ENCODE peak calls at places on chromosomes 2 and 18, in eight cellular contexts. C is heart left ventricle, B is tibial artery, A is GM23248, F is mesenchymal stem cell, W is fibroblast of lung, E is lower lobe of right lung, J is upper lobe of right lung. U is an unnamed sample.

GRCh38 chr18:59070181-59070912 is 69.3 kb upstream of the SEC11C start:
- DNase-seq in C (peak), B (peak), A (peak), F (peak), W (peak), E (peak), J (peak), U (peak)

GRCh38 chr2:69733338-69734039 is 8.4 kb upstream of the ANXA4 start:
- DNase-seq in C (no peak), B (no peak), A (peak), F (no peak), W (peak), E (no peak), J (no peak), U (no peak)

GRCh38 chr2:69375494-69376353 is 11.3 kb downstream of the GFPT1 start:
- DNase-seq in C (no peak), B (no peak), A (peak), F (peak), W (peak), E (no peak), J (no peak), U (peak)

GRCh38 chr2:75710220-75710576 is 517 bp downstream of the GCFC2 start:
- DNase-seq in C (no peak), B (no peak), A (no peak), F (no peak), W (no peak), E (no peak), J (no peak), U (no peak)

GRCh38 chr2:64470071-64470470 is 16.1 kb downstream of the LGALSL start:
- DNase-seq in C (no peak), B (no peak), A (no peak), F (no peak), W (no peak), E (no peak), J (no peak), U (no peak)

GRCh38 chr2:138201326-138201725 is 237.1 kb downstream of the HNMT start:
- DNase-seq in C (no peak), B (no peak), A (peak), F (peak), W (peak), E (no peak), J (no peak), U (peak)

GRCh38 chr2:144679942-144680341 is 160.0 kb upstream of the ZEB2 start:
- DNase-seq in C (no peak), B (no peak), A (no peak), F (no peak), W (no peak), E (no peak), J (no peak), U (no peak)

GRCh38 chr2:207394203-207394741 is 135.5 kb upstream of the CREB1 start:
- DNase-seq in C (no peak), B (no peak), A (peak), F (peak), W (no peak), E (no peak), J (no peak), U (peak)

GRCh38 chr2:226151157-226151556 is 648.5 kb downstream of the IRS1 start:
- DNase-seq in C (no peak), B (no peak), A (no peak), F (peak), W (peak), E (no peak), J (no peak), U (no peak)

GRCh38 chr2:28717339-28717758 is 34.3 kb upstream of the PPP1CB start:
- DNase-seq in C (peak), B (peak), A (peak), F (peak), W (peak), E (peak), J (peak), U (peak)

GRCh38 chr2:235461763-235462414 is 32.0 kb upstream of the AGAP1 start:
- DNase-seq in C (no peak), B (no peak), A (no peak), F (no peak), W (no peak), E (no peak), J (no peak), U (no peak)

GRCh38 chr2:130756041-130756720 is 841 bp downstream of the AMER3 start:
- DNase-seq in C (no peak), B (no peak), A (peak), F (no peak), W (no peak), E (no peak), J (no peak), U (peak)

DNA sequence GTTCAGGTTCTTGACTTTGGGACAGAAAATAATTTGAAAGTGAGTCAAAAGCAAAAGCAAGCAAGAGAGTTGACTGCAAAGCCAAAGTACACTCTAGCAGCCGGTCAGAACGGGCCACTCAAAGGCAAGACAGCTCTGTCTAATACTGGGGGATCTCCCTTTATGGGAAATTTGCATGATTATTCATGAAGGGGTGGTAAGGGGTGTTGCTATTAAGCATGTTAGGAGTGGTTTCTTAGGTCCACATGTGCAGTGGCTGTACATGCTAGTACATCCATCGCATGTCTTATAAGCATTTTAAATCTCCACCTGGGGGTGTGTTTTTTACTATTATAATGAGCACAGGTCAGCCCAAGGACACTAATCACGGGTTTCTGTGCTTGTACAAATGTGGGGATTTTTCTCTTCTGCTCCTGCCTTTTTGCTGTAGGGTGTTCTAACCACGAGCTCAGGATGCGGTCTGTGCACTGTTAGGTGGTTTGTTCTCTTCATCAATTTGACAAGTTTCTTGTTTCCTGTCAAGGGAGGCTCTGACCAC is 60.2 kb upstream of the SPP2 start:
- DNase-seq in C (no peak), B (no peak), A (no peak), F (no peak), W (no peak), E (no peak), J (no peak), U (no peak)
- H3K4me3 ChIP-seq in C (no peak), B (no peak), A (no peak), F (no peak), W (no peak), E (no peak), J (no peak), U (no peak)

GRCh38 chr2:190979906-190980629 is 33.9 kb downstream of the STAT1 start:
- DNase-seq in C (peak), B (peak), A (no peak), F (peak), W (peak), E (peak), J (peak), U (peak)

GRCh38 chr2:190981733-190982132 is 32.2 kb downstream of the STAT1 start:
- DNase-seq in C (no peak), B (no peak), A (no peak), F (no peak), W (no peak), E (no peak), J (no peak), U (no peak)

GRCh38 chr2:190982263-190983034 is 31.5 kb downstream of the STAT1 start:
- DNase-seq in C (no peak), B (no peak), A (no peak), F (no peak), W (no peak), E (no peak), J (no peak), U (no peak)

GRCh38 chr2:190978389-190979053 is 35.5 kb downstream of the STAT1 start:
- DNase-seq in C (no peak), B (no peak), A (peak), F (peak), W (peak), E (no peak), J (no peak), U (no peak)

GRCh38 chr2:190980630-190981214 is 33.2 kb downstream of the STAT1 start:
- DNase-seq in C (no peak), B (no peak), A (no peak), F (no peak), W (no peak), E (no peak), J (no peak), U (no peak)
- H3K27ac ChIP-seq in C (peak), B (peak), A (no peak), F (peak), W (no peak), E (peak), J (peak), U (peak)

DNA sequence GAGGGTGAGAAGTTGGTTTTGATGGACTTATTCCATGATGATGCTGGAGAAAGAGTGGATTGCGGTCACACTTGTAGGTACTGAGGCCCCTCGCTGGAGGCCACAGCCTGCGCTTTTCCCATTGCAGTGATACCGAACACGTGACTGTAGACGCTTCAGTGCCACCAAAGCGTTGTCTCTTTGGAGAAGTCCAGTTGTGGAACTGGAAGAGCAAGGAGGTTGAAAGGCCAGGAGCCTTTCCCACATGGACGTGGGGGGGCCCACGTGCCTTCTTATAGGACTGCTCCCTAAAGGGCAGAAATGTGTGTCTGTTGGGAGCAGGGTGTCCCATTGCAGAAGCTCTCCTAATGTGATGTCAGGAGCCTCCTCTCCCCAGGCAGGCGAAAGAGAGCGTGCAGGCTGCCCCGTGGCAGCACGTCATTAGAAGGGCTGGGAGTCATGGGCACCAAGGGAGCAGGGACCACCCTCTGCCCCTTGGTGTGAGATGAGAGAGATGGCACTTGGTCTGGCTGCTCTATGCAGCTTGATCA is 31.5 kb downstream of the LPIN1 start:
- DNase-seq in C (no peak), B (no peak), A (no peak), F (no peak), W (no peak), E (no peak), J (no peak), U (no peak)
- H3K4me3 ChIP-seq in C (no peak), B (no peak), A (no peak), F (no peak), W (no peak), E (no peak), J (no peak), U (no peak)

GRCh38 chr18:3367491-3368091 is 82.4 kb upstream of the TGIF1 start:
- DNase-seq in C (no peak), B (no peak), A (peak), F (no peak), W (peak), E (no peak), J (no peak), U (no peak)
- H3K27ac ChIP-seq in C (no peak), B (no peak), A (peak), F (no peak), W (no peak), E (no peak), J (no peak), U (no peak)

DNA sequence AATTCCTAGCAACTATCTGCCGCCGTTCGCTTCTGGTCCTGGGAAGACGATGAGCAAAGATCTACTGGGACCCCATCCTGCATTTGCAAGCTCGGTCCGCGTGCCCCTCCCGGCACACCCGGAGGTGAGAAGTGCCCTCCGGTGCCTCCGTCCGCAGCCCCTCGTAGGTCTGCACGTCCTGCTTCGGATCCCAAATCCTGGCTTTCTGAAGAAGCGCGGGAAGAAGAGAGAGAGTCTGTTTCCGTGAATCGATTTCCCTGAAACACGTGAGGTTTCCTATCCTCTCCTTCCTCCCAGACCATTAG is 5.0 kb upstream of the OSR1 start:
- DNase-seq in C (no peak), B (no peak), A (no peak), F (no peak), W (no peak), E (no peak), J (peak), U (no peak)
- H3K4me3 ChIP-seq in C (peak), B (peak), A (peak), F (peak), W (peak), E (peak), J (peak), U (peak)

DNA sequence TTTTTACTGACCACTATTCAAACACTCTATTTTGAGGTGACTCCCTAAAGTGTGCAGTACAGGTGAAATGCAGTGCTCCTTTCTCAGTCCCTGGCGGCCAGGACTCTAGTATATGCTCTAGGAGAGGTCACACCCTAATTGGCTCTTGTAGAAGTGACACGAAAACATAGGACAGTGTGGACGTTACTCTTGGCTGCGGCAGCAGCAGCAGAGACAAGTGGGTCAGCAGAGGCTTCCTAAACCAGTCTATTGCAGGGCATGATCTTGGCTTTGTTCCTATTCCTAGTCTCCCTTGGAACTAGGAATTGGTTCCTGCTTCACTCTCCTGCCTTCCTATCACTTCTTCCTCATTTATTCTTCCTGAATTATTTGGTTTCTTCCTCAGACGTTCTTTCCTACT is 10.1 kb upstream of the ONECUT2 start:
- DNase-seq in C (no peak), B (no peak), A (no peak), F (no peak), W (no peak), E (no peak), J (no peak), U (no peak)
- H3K27ac ChIP-seq in C (no peak), B (no peak), A (no peak), F (no peak), W (no peak), E (no peak), J (no peak), U (no peak)

DNA sequence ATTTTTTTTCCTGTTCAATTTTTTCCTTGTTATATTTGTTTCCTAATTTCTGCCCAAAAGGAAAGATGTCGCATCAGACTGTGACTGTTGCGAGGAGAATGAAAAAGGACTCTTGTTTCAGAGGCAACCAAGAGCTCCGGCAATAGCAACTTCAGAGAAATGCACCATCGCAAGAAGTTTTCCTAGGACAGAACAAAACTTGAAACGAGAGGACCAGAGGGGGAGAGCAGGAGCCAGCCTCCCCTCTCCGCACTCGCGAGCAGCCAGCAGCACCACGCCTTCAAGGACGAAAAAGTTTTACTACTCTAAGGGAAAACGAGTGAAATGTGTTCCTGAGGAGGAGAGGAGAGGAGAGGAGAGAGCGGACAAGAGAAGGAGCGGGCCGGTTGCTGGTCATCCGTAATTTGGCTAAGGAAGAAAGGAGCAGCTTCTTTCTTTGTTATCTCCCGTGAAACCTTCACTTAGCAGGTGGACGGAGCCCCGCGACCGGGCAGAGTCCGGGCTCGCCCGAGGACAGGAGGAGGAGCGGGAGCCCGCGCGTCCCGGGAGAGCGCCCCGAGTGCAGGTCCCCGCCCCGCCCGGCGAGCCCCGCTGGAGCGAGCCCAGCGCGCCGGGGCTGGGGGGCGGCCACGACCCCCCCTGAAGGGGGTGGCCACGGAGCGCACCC is 725 bp downstream of the POU3F3 start:
- DNase-seq in C (no peak), B (no peak), A (peak), F (no peak), W (peak), E (no peak), J (no peak), U (no peak)
- H3K4me3 ChIP-seq in C (no peak), B (peak), A (no peak), F (no peak), W (no peak), E (no peak), J (no peak), U (peak)

U was measured in cardiac muscle cell.